ENCODE peak calls at places on chromosomes 11 and 22, in five cellular contexts. One of them, this sample, is unnamed.

GRCh38 chr11:63854696-63855095 is 15.8 kb downstream of the MARK2 start:
- DNase-seq in testis: no peak
- DNase-seq in K562: no peak
- DNase-seq in esophagus squamous epithelium: no peak
- DNase-seq in sigmoid colon: no peak
- DNase-seq in this sample: no peak

GRCh38 chr11:44648109-44648508 is 78.7 kb upstream of the TSPAN18 start:
- DNase-seq in testis: no peak
- DNase-seq in K562: no peak
- DNase-seq in esophagus squamous epithelium: no peak
- DNase-seq in sigmoid colon: no peak
- DNase-seq in this sample: no peak

GRCh38 chr11:114308689-114309089 is 12.5 kb downstream of the NNMT start:
- DNase-seq in testis: no peak
- DNase-seq in K562: no peak
- DNase-seq in esophagus squamous epithelium: no peak
- DNase-seq in sigmoid colon: no peak
- DNase-seq in this sample: peak

GRCh38 chr22:20453222-20453621 is 15.6 kb upstream of the SCARF2 start:
- DNase-seq in testis: no peak
- DNase-seq in K562: no peak
- DNase-seq in esophagus squamous epithelium: no peak
- DNase-seq in sigmoid colon: no peak
- DNase-seq in this sample: no peak

GRCh38 chr11:96755752-96756151 is 365.9 kb downstream of the JRKL start:
- DNase-seq in testis: no peak
- DNase-seq in K562: no peak
- DNase-seq in esophagus squamous epithelium: no peak
- DNase-seq in sigmoid colon: no peak
- DNase-seq in this sample: no peak

GRCh38 chr11:92163879-92164278 is 60.7 kb upstream of the FAT3 start:
- DNase-seq in testis: no peak
- DNase-seq in K562: no peak
- DNase-seq in esophagus squamous epithelium: no peak
- DNase-seq in sigmoid colon: no peak
- DNase-seq in this sample: no peak

GRCh38 chr22:47032091-47032943 is 269.9 kb downstream of the TBC1D22A start:
- DNase-seq in testis: peak
- DNase-seq in K562: no peak
- DNase-seq in esophagus squamous epithelium: no peak
- DNase-seq in sigmoid colon: peak
- DNase-seq in this sample: no peak

GRCh38 chr11:3345736-3346135 is 33.2 kb downstream of the ZNF195 start:
- DNase-seq in testis: no peak
- DNase-seq in K562: peak
- DNase-seq in esophagus squamous epithelium: no peak
- DNase-seq in sigmoid colon: no peak
- DNase-seq in this sample: peak

GRCh38 chr11:78168539-78169477 is 19.6 kb downstream of the KCTD21 start:
- DNase-seq in testis: peak
- DNase-seq in K562: no peak
- DNase-seq in esophagus squamous epithelium: no peak
- DNase-seq in sigmoid colon: peak
- DNase-seq in this sample: peak

GRCh38 chr11:132140056-132140455 is 769.6 kb downstream of the NTM start:
- DNase-seq in testis: no peak
- DNase-seq in K562: no peak
- DNase-seq in esophagus squamous epithelium: no peak
- DNase-seq in sigmoid colon: no peak
- DNase-seq in this sample: no peak

GRCh38 chr11:67303132-67303988 is at the start of gene SSH3:
- DNase-seq in testis: peak
- DNase-seq in K562: peak
- DNase-seq in esophagus squamous epithelium: no peak
- DNase-seq in sigmoid colon: peak
- DNase-seq in this sample: peak
- TF ChIP-seq POLR2A in testis: no peak
- TF ChIP-seq POLR2A in K562: no peak
- TF ChIP-seq POLR2A in esophagus squamous epithelium: no peak
- TF ChIP-seq POLR2A in sigmoid colon: no peak
- TF ChIP-seq POLR2A in this sample: no peak

DNA sequence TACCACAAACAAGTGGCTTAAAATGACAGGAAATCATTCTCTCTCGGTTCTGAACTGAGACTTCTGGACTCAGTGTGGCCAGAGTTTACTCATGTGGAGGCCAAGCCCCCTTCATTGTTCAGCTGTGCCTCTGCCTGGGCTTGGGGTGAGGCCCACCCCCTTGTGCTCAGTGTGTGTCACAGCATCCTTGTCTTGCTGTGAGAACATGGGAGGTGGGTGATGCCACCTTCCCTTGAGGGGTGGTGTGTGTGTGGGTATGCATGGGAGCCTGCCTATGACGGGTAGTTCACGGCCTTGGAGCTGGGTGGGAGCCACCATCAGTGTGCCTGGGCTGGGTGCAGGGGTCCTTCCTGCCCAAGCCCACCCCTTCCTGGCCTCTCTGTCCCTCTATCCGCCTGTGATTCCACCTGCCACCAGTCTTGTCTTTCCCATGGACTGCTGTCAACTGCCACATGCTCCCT is 101.7 kb downstream of the MORC2 start:
- DNase-seq in testis: no peak
- DNase-seq in K562: peak
- DNase-seq in esophagus squamous epithelium: no peak
- DNase-seq in sigmoid colon: peak
- DNase-seq in this sample: peak
- TF ChIP-seq CTCF in testis: no peak
- TF ChIP-seq CTCF in K562: peak
- TF ChIP-seq CTCF in esophagus squamous epithelium: no peak
- TF ChIP-seq CTCF in sigmoid colon: no peak
- TF ChIP-seq CTCF in this sample: peak

DNA sequence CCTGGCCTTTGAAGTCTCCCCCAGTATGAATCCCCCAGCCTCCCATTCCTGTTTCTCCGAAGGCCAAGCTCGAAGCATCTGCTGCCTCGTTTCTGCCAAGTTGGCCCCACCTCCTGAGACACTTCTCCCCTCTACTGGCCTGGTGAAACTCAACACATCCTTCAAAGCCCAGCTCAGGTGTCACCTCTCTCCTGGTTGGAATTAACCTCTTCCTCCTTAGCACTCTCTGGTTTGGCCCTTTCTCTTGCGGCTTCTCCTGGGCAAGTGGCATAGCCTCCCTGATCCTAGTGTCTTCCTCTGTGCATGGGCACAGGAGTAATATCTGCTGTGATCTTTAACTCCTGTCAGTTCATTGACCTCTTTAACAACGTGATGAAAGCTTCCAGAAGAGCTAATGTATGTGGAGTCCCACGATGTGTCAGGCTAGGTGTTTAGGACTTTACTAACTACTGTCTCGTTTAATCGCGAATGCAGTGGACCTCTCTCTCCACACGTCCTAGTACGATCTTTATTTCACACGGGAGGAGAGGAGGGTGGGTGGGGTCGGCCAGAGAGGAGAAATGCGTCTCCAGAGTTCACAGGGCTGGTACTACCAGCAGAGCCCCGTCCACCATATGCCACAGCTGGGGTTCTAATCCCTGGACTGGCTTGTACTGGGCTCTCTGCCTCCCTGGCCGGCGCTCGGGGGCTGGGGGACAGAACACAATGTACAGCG is 824 bp upstream of the PTPRJ start:
- DNase-seq in testis: no peak
- DNase-seq in K562: no peak
- DNase-seq in esophagus squamous epithelium: no peak
- DNase-seq in sigmoid colon: no peak
- DNase-seq in this sample: peak
- H3K4me3 ChIP-seq in testis: peak
- H3K4me3 ChIP-seq in K562: peak
- H3K4me3 ChIP-seq in esophagus squamous epithelium: peak
- H3K4me3 ChIP-seq in sigmoid colon: peak
- H3K4me3 ChIP-seq in this sample: no peak

GRCh38 chr11:67649634-67650540 is 643 bp downstream of the ACY3 start:
- DNase-seq in testis: no peak
- DNase-seq in K562: no peak
- DNase-seq in esophagus squamous epithelium: no peak
- DNase-seq in sigmoid colon: peak
- DNase-seq in this sample: no peak
- TF ChIP-seq POLR2A in testis: no peak
- TF ChIP-seq POLR2A in K562: no peak
- TF ChIP-seq POLR2A in esophagus squamous epithelium: no peak
- TF ChIP-seq POLR2A in sigmoid colon: no peak
- TF ChIP-seq POLR2A in this sample: no peak